ENCODE peak calls at places on chromosomes 1 and 21, in four cellular contexts. One of them, this sample, is unnamed. For H3K36me3, the result is how much of the 10 kb centered on the place peaks cover.

GRCh38 chr21:34958040-34958439 is 91.1 kb downstream of the RUNX1 start:
- DNase-seq in heart right ventricle: no peak
- DNase-seq in neuronal stem cell: no peak
- DNase-seq in tibial nerve: no peak
- DNase-seq in this sample: no peak

GRCh38 chr21:31124005-31124404 is 85.7 kb upstream of the KRTAP19-8 start:
- DNase-seq in heart right ventricle: no peak
- DNase-seq in neuronal stem cell: peak
- DNase-seq in tibial nerve: no peak
- DNase-seq in this sample: no peak

GRCh38 chr21:45780647-45781046 is 137.1 kb downstream of the PCBP3 start:
- DNase-seq in heart right ventricle: no peak
- DNase-seq in neuronal stem cell: no peak
- DNase-seq in tibial nerve: no peak
- DNase-seq in this sample: no peak

GRCh38 chr1:81512242-81512641 is 288.5 kb upstream of the ADGRL2 start:
- DNase-seq in heart right ventricle: no peak
- DNase-seq in neuronal stem cell: no peak
- DNase-seq in tibial nerve: no peak
- DNase-seq in this sample: no peak

GRCh38 chr1:204752688-204753040 is 67.1 kb upstream of the LRRN2 start:
- DNase-seq in heart right ventricle: no peak
- DNase-seq in neuronal stem cell: no peak
- DNase-seq in tibial nerve: no peak
- DNase-seq in this sample: no peak

GRCh38 chr1:216310776-216311175 is 112.5 kb downstream of the USH2A start:
- DNase-seq in heart right ventricle: peak
- DNase-seq in neuronal stem cell: peak
- DNase-seq in tibial nerve: no peak
- DNase-seq in this sample: peak

GRCh38 chr1:214281902-214282695 is 1.1 kb downstream of the SMYD2 start:
- DNase-seq in heart right ventricle: peak
- DNase-seq in neuronal stem cell: no peak
- DNase-seq in tibial nerve: no peak
- DNase-seq in this sample: peak

GRCh38 chr1:184479435-184480202 is 92.8 kb downstream of the C1orf21 start:
- DNase-seq in heart right ventricle: no peak
- DNase-seq in neuronal stem cell: no peak
- DNase-seq in tibial nerve: no peak
- DNase-seq in this sample: no peak

GRCh38 chr1:181778630-181779285 is 282.8 kb downstream of the ZNF648 start:
- DNase-seq in heart right ventricle: no peak
- DNase-seq in neuronal stem cell: no peak
- DNase-seq in tibial nerve: no peak
- DNase-seq in this sample: no peak

GRCh38 chr1:88935522-88936222 is 44.3 kb upstream of the GTF2B start:
- DNase-seq in heart right ventricle: no peak
- DNase-seq in neuronal stem cell: peak
- DNase-seq in tibial nerve: no peak
- DNase-seq in this sample: no peak

GRCh38 chr1:209354111-209354839 is 229.2 kb upstream of the CAMK1G start:
- DNase-seq in heart right ventricle: peak
- DNase-seq in neuronal stem cell: peak
- DNase-seq in tibial nerve: peak
- DNase-seq in this sample: peak

DNA sequence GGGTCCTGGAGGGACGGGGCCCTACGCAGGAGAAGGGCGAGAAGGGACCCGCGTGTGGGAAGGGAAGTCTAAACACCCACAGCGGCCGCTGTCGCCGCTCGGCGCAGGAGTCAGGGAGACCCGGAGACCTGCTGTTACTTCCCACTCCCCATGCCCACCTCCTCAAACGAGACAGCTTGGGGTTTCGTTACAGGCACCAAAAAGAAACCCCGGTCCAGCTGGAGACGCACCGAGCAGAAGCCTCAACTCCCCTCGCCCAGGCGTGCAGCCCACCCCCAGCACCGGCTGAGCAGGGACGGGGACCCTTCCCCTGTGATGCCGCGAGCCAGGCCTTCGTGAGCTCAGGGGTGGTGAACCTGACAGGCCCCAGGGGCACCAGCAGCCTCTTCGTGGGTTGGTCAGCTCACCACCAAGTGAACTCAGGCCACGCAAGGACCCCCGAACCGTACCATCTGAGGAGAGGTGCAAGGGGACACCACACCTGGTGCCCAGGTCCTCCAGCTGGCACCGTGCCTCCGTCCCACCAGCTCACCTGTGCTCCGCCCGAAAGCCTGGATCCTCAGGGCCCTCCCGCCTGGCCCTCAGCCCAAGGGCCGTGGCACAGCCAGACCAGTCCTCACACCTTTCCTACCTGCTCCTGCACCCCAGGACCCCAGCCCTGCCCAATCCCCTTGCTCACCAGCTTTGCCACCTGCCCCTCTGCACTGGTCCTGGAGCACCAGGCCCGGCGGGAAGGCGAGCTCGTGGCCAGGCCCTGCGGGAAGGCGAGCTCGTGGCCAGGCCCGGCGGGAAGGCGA is 5.0 kb downstream of the SDF4 start:
- DNase-seq in heart right ventricle: no peak
- DNase-seq in neuronal stem cell: no peak
- DNase-seq in tibial nerve: no peak
- DNase-seq in this sample: no peak
- H3K36me3 ChIP-seq in heart right ventricle: half or more
- H3K36me3 ChIP-seq in neuronal stem cell: under half
- H3K36me3 ChIP-seq in tibial nerve: under half
- H3K36me3 ChIP-seq in this sample: half or more

DNA sequence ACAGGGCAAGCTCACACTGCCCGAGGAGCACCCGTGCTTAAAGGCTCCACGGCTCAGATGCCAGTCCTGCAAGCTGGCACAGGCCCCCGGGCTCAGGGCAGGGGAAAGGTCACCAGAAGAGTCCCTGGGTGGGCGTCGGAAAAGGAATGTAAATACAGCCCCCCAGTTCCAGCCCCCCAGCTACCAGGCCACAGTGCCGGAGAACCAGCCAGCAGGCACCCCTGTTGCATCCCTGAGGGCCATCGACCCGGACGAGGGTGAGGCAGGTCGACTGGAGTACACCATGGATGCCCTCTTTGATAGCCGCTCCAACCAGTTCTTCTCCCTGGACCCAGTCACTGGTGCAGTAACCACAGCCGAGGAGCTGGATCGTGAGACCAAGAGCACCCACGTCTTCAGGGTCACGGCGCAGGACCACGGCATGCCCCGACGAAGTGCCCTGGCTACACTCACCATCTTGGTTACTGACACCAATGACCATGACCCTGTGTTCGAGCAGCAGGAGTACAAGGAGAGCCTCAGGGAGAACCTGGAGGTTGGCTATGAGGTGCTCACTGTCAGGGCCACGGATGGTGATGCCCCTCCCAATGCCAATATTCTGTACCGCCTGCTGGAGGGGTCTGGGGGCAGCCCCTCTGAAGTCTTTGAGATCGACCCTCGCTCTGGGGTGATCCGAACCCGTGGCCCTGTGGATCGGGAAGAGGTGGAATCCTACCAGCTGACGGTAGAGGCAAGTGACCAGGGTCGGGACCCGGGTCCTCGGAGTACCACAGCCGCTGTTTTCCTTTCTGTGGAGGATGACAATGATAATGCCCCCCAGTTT is 1.3 kb downstream of the CELSR2 start:
- DNase-seq in heart right ventricle: no peak
- DNase-seq in neuronal stem cell: no peak
- DNase-seq in tibial nerve: no peak
- DNase-seq in this sample: no peak
- H3K4me3 ChIP-seq in heart right ventricle: no peak
- H3K4me3 ChIP-seq in neuronal stem cell: peak
- H3K4me3 ChIP-seq in tibial nerve: no peak
- H3K4me3 ChIP-seq in this sample: peak

DNA sequence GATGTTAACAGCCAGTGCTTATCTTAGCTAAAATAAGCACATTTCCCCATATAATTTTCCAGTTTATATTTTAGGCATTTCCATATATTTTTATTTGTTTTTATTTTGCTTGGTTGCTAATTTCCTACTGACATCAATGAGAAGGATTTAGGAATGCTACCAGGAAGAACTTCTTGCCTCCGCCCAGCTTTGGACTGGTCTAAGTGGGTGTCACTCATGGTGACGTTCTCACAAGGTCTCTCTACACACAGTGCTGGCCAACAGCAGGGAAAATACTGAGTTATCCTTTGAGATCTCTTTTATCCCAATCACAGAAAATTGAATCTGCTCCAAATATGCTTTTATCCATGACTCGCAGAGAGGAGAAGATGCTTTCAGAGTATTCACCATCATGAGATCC is 13.2 kb downstream of the MX1 start:
- DNase-seq in heart right ventricle: no peak
- DNase-seq in neuronal stem cell: no peak
- DNase-seq in tibial nerve: no peak
- DNase-seq in this sample: no peak
- H3K36me3 ChIP-seq in heart right ventricle: half or more
- H3K36me3 ChIP-seq in neuronal stem cell: under half
- H3K36me3 ChIP-seq in tibial nerve: under half
- H3K36me3 ChIP-seq in this sample: under half

GRCh38 chr1:198610362-198610761 is 28.5 kb upstream of the PTPRC start:
- DNase-seq in heart right ventricle: no peak
- DNase-seq in neuronal stem cell: no peak
- DNase-seq in tibial nerve: no peak
- DNase-seq in this sample: no peak
- H3K4me3 ChIP-seq in heart right ventricle: no peak
- H3K4me3 ChIP-seq in neuronal stem cell: no peak
- H3K4me3 ChIP-seq in tibial nerve: no peak
- H3K4me3 ChIP-seq in this sample: no peak

GRCh38 chr1:200974711-200975110 is 48.8 kb downstream of the KIF21B start:
- DNase-seq in heart right ventricle: no peak
- DNase-seq in neuronal stem cell: no peak
- DNase-seq in tibial nerve: no peak
- DNase-seq in this sample: no peak
- H3K36me3 ChIP-seq in heart right ventricle: under half
- H3K36me3 ChIP-seq in neuronal stem cell: under half
- H3K36me3 ChIP-seq in tibial nerve: under half
- H3K36me3 ChIP-seq in this sample: under half

GRCh38 chr1:224358288-224358687 is 1.6 kb downstream of the CNIH4 start:
- DNase-seq in heart right ventricle: no peak
- DNase-seq in neuronal stem cell: no peak
- DNase-seq in tibial nerve: no peak
- DNase-seq in this sample: no peak
- H3K4me3 ChIP-seq in heart right ventricle: no peak
- H3K4me3 ChIP-seq in neuronal stem cell: no peak
- H3K4me3 ChIP-seq in tibial nerve: no peak
- H3K4me3 ChIP-seq in this sample: peak

GRCh38 chr1:156212130-156212529 is 677 bp upstream of the PMF1 start:
- DNase-seq in heart right ventricle: no peak
- DNase-seq in neuronal stem cell: no peak
- DNase-seq in tibial nerve: no peak
- DNase-seq in this sample: no peak

GRCh38 chr1:156211243-156211642 is 1.6 kb upstream of the PMF1 start:
- DNase-seq in heart right ventricle: no peak
- DNase-seq in neuronal stem cell: no peak
- DNase-seq in tibial nerve: no peak
- DNase-seq in this sample: no peak

GRCh38 chr1:156214024-156214748 is 1.4 kb downstream of the PMF1 start:
- DNase-seq in heart right ventricle: no peak
- DNase-seq in neuronal stem cell: no peak
- DNase-seq in tibial nerve: no peak
- DNase-seq in this sample: no peak

GRCh38 chr1:156212833-156213643 is at the start of gene PMF1:
- DNase-seq in heart right ventricle: peak
- DNase-seq in neuronal stem cell: peak
- DNase-seq in tibial nerve: peak
- DNase-seq in this sample: peak

DNA sequence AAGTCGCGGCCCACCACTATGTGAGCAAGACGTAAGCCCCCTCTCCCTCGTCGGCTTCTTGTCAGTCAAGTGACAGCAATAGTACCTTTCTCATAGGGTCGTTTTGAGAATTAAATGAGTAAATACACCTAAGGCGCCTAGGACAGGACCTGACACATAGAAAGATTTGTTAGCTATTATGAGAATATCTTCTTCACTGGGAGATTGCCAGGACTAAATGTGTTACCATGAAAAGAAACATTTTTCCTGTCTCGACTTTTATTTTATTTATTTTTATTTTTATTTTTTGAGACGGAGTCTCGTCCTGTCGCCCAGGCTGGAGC is 798 bp downstream of the PMF1 start:
- DNase-seq in heart right ventricle: no peak
- DNase-seq in neuronal stem cell: no peak
- DNase-seq in tibial nerve: no peak
- DNase-seq in this sample: no peak
- H3K36me3 ChIP-seq in heart right ventricle: under half
- H3K36me3 ChIP-seq in neuronal stem cell: under half
- H3K36me3 ChIP-seq in tibial nerve: under half
- H3K36me3 ChIP-seq in this sample: under half

DNA sequence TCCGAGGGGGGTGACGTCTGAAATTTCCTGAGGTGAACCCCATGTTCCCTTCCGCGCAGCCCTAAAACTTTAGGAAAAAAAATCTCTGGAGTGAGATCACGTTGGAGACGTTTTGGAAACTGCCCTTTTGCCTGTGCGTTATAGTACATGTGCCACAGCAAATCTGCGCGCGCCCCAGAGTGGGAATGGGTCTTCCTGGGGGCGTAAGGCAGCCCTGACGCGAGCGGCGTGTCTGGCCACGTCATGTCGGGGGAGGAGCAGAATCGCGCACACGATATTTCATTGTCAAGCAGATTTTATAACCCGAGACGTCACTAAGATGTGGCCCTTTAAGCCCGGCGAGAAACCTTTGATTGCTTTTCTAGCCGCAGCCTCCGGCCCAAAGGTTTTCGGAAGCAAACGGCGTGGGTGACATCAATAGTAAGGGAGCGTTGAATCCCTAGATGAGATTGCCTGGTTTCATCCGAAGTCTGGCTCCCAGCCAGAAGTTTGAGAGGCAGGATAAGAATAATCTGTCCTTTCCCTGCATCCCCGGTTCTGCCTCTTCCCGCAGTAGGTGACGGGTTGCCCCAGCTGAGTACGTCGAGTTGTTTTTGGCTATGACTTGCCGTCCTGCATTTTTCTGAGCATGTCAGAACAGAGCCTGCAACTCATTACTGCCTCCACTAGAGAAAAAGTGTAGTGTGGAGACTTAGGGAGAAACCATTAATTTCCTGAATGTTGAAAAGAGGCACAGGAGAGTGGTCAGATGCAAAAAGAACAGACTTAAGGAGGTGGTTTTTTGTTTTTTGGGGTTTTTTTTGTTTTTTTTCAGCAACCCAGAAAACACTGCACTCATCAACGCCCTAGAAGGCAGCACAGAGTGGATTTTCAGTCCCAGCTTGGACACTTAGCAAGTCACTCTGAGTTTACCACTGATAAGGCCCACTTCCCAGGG is 800 bp upstream of the PMVK start:
- DNase-seq in heart right ventricle: peak
- DNase-seq in neuronal stem cell: peak
- DNase-seq in tibial nerve: peak
- DNase-seq in this sample: peak
- H3K4me3 ChIP-seq in heart right ventricle: peak
- H3K4me3 ChIP-seq in neuronal stem cell: peak
- H3K4me3 ChIP-seq in tibial nerve: peak
- H3K4me3 ChIP-seq in this sample: peak

GRCh38 chr1:165666152-165666551 is 32.2 kb downstream of the ALDH9A1 start:
- DNase-seq in heart right ventricle: no peak
- DNase-seq in neuronal stem cell: no peak
- DNase-seq in tibial nerve: no peak
- DNase-seq in this sample: no peak
- H3K36me3 ChIP-seq in heart right ventricle: half or more
- H3K36me3 ChIP-seq in neuronal stem cell: under half
- H3K36me3 ChIP-seq in tibial nerve: under half
- H3K36me3 ChIP-seq in this sample: under half

This sample was measured in BE2C.